ENCODE peak calls at places on chromosomes 2 and 18, in five cellular contexts. One of them, this sample, is unnamed.

GRCh38 chr2:172712251-172712650 is 23.4 kb upstream of the RAPGEF4 start:
- DNase-seq in IMR-90: no peak
- DNase-seq in HepG2: no peak
- DNase-seq in K562: no peak
- DNase-seq in H1: no peak
- DNase-seq in this sample: no peak

GRCh38 chr2:238973038-238973772 is 125.3 kb downstream of the TWIST2 start:
- DNase-seq in H1: no peak
- DNase-seq in IMR-90: peak
- DNase-seq in K562: no peak
- DNase-seq in HepG2: no peak
- DNase-seq in this sample: no peak

GRCh38 chr2:101805146-101806088 is 107.9 kb downstream of the MAP4K4 start:
- DNase-seq in IMR-90: peak
- DNase-seq in K562: no peak
- DNase-seq in HepG2: no peak
- DNase-seq in H1: no peak
- DNase-seq in this sample: peak

GRCh38 chr2:98039085-98039756 is 43.5 kb upstream of the TMEM131 start:
- DNase-seq in K562: no peak
- DNase-seq in HepG2: no peak
- DNase-seq in H1: peak
- DNase-seq in IMR-90: no peak
- DNase-seq in this sample: no peak

GRCh38 chr18:23131693-23132319 is 3.5 kb upstream of the CABLES1 start:
- DNase-seq in IMR-90: peak
- DNase-seq in K562: peak
- DNase-seq in HepG2: peak
- DNase-seq in H1: no peak
- DNase-seq in this sample: peak

GRCh38 chr18:47418746-47419145 is 167.3 kb upstream of the SKOR2 start:
- DNase-seq in K562: no peak
- DNase-seq in IMR-90: no peak
- DNase-seq in H1: no peak
- DNase-seq in HepG2: no peak
- DNase-seq in this sample: no peak

GRCh38 chr2:12931211-12931844 is 214.6 kb downstream of the TRIB2 start:
- DNase-seq in K562: no peak
- DNase-seq in H1: no peak
- DNase-seq in HepG2: peak
- DNase-seq in IMR-90: peak
- DNase-seq in this sample: peak

GRCh38 chr18:73908323-73908722 is 239.3 kb downstream of the FBXO15 start:
- DNase-seq in IMR-90: peak
- DNase-seq in HepG2: no peak
- DNase-seq in H1: peak
- DNase-seq in K562: no peak
- DNase-seq in this sample: peak

GRCh38 chr2:155377931-155378444 is 679.5 kb downstream of the KCNJ3 start:
- DNase-seq in H1: no peak
- DNase-seq in K562: no peak
- DNase-seq in HepG2: no peak
- DNase-seq in IMR-90: no peak
- DNase-seq in this sample: no peak

GRCh38 chr2:199950396-199950795 is 4.9 kb downstream of the TYW5 start:
- DNase-seq in H1: no peak
- DNase-seq in HepG2: no peak
- DNase-seq in K562: no peak
- DNase-seq in IMR-90: no peak
- DNase-seq in this sample: no peak

GRCh38 chr2:125837108-125837507 is 818.9 kb upstream of the GYPC start:
- DNase-seq in H1: no peak
- DNase-seq in K562: no peak
- DNase-seq in HepG2: no peak
- DNase-seq in IMR-90: no peak
- DNase-seq in this sample: no peak

GRCh38 chr2:176161817-176162626 is 4.9 kb downstream of the HOXD3 start:
- DNase-seq in K562: no peak
- DNase-seq in H1: no peak
- DNase-seq in HepG2: no peak
- DNase-seq in IMR-90: peak
- DNase-seq in this sample: no peak

GRCh38 chr2:169486487-169486886 is 7.2 kb downstream of the BBS5 start:
- DNase-seq in K562: no peak
- DNase-seq in IMR-90: no peak
- DNase-seq in H1: no peak
- DNase-seq in HepG2: no peak
- DNase-seq in this sample: no peak

GRCh38 chr2:12717191-12717987 is 653 bp downstream of the TRIB2 start:
- DNase-seq in HepG2: no peak
- DNase-seq in K562: peak
- DNase-seq in IMR-90: peak
- DNase-seq in H1: peak
- DNase-seq in this sample: peak

GRCh38 chr2:42110287-42110973 is 58.7 kb upstream of the EML4 start:
- DNase-seq in IMR-90: peak
- DNase-seq in K562: no peak
- DNase-seq in H1: no peak
- DNase-seq in HepG2: no peak
- DNase-seq in this sample: no peak

GRCh38 chr2:28117104-28117596 is 226.6 kb downstream of the BABAM2 start:
- DNase-seq in H1: no peak
- DNase-seq in K562: no peak
- DNase-seq in HepG2: peak
- DNase-seq in IMR-90: no peak
- DNase-seq in this sample: peak

GRCh38 chr2:30628341-30628740 is 178.9 kb downstream of the CAPN13 start:
- DNase-seq in HepG2: no peak
- DNase-seq in IMR-90: peak
- DNase-seq in H1: no peak
- DNase-seq in K562: no peak
- DNase-seq in this sample: no peak

GRCh38 chr2:64453710-64454315 is at the start of gene LGALSL:
- DNase-seq in K562: peak
- DNase-seq in H1: peak
- DNase-seq in IMR-90: peak
- DNase-seq in HepG2: peak
- DNase-seq in this sample: peak

GRCh38 chr18:50218432-50219197 is 23.7 kb upstream of the MYO5B start:
- DNase-seq in IMR-90: peak
- DNase-seq in K562: no peak
- DNase-seq in HepG2: peak
- DNase-seq in H1: peak
- DNase-seq in this sample: peak

GRCh38 chr2:127154985-127155650 is 48.2 kb upstream of the BIN1 start:
- DNase-seq in HepG2: no peak
- DNase-seq in H1: no peak
- DNase-seq in K562: no peak
- DNase-seq in IMR-90: peak
- DNase-seq in this sample: no peak

GRCh38 chr2:67854103-67854502 is 208.7 kb downstream of the C1D start:
- DNase-seq in IMR-90: no peak
- DNase-seq in K562: no peak
- DNase-seq in HepG2: no peak
- DNase-seq in H1: no peak
- DNase-seq in this sample: no peak

GRCh38 chr2:158101384-158101926 is at the start of gene UPP2:
- DNase-seq in HepG2: peak
- DNase-seq in H1: no peak
- DNase-seq in IMR-90: no peak
- DNase-seq in K562: no peak
- DNase-seq in this sample: no peak

GRCh38 chr2:210337159-210337558 is 22.2 kb upstream of the MYL1 start:
- DNase-seq in IMR-90: no peak
- DNase-seq in H1: no peak
- DNase-seq in K562: no peak
- DNase-seq in HepG2: no peak
- DNase-seq in this sample: no peak

GRCh38 chr2:203994735-203995134 is 58.2 kb downstream of the ICOS start:
- DNase-seq in H1: no peak
- DNase-seq in HepG2: no peak
- DNase-seq in IMR-90: no peak
- DNase-seq in K562: no peak
- DNase-seq in this sample: no peak

GRCh38 chr2:10405441-10405840 is 42.7 kb downstream of the ODC1 start:
- DNase-seq in HepG2: no peak
- DNase-seq in H1: no peak
- DNase-seq in K562: no peak
- DNase-seq in IMR-90: peak
- DNase-seq in this sample: peak

GRCh38 chr2:8619071-8619470 is 62.8 kb upstream of the ID2 start:
- DNase-seq in H1: no peak
- DNase-seq in HepG2: no peak
- DNase-seq in IMR-90: no peak
- DNase-seq in K562: no peak
- DNase-seq in this sample: no peak

GRCh38 chr18:9578306-9578705 is 36.1 kb downstream of the PPP4R1 start:
- DNase-seq in H1: no peak
- DNase-seq in HepG2: no peak
- DNase-seq in IMR-90: peak
- DNase-seq in K562: no peak
- DNase-seq in this sample: no peak

GRCh38 chr18:33606621-33607020 is 28.6 kb downstream of the ASXL3 start:
- DNase-seq in HepG2: no peak
- DNase-seq in K562: no peak
- DNase-seq in IMR-90: no peak
- DNase-seq in H1: no peak
- DNase-seq in this sample: no peak
- TF ChIP-seq MAFK in HepG2: no peak
- TF ChIP-seq MAFK in K562: no peak
- TF ChIP-seq MAFK in IMR-90: no peak
- TF ChIP-seq MAFK in H1: no peak
- TF ChIP-seq MAFK in this sample: no peak

GRCh38 chr2:95389256-95390119 is 13.0 kb upstream of the FAHD2A start:
- DNase-seq in H1: peak
- DNase-seq in HepG2: no peak
- DNase-seq in K562: peak
- DNase-seq in IMR-90: peak
- DNase-seq in this sample: peak
- TF ChIP-seq MAFK in H1: no peak
- TF ChIP-seq MAFK in HepG2: no peak
- TF ChIP-seq MAFK in K562: no peak
- TF ChIP-seq MAFK in IMR-90: no peak
- TF ChIP-seq MAFK in this sample: no peak

GRCh38 chr18:35683021-35683420 is 101.5 kb downstream of the GALNT1 start:
- DNase-seq in IMR-90: peak
- DNase-seq in HepG2: no peak
- DNase-seq in H1: no peak
- DNase-seq in K562: no peak
- DNase-seq in this sample: no peak
- TF ChIP-seq MAFK in IMR-90: no peak
- TF ChIP-seq MAFK in HepG2: no peak
- TF ChIP-seq MAFK in H1: no peak
- TF ChIP-seq MAFK in K562: no peak
- TF ChIP-seq MAFK in this sample: no peak

GRCh38 chr2:241224851-241225438 is 36.5 kb downstream of the ANO7 start:
- DNase-seq in K562: no peak
- DNase-seq in H1: no peak
- DNase-seq in HepG2: no peak
- DNase-seq in IMR-90: no peak
- DNase-seq in this sample: no peak

GRCh38 chr2:241225983-241226382 is 37.5 kb downstream of the ANO7 start:
- DNase-seq in K562: no peak
- DNase-seq in IMR-90: no peak
- DNase-seq in HepG2: no peak
- DNase-seq in H1: no peak
- DNase-seq in this sample: no peak

GRCh38 chr2:241225545-241225944 is 37.1 kb downstream of the ANO7 start:
- DNase-seq in IMR-90: no peak
- DNase-seq in K562: no peak
- DNase-seq in H1: no peak
- DNase-seq in HepG2: no peak
- DNase-seq in this sample: no peak

GRCh38 chr2:241223211-241224067 is 35.0 kb downstream of the ANO7 start:
- DNase-seq in K562: no peak
- DNase-seq in H1: no peak
- DNase-seq in HepG2: peak
- DNase-seq in IMR-90: peak
- DNase-seq in this sample: no peak

GRCh38 chr2:241224068-241224850 is 35.8 kb downstream of the ANO7 start:
- DNase-seq in IMR-90: peak
- DNase-seq in K562: no peak
- DNase-seq in H1: no peak
- DNase-seq in HepG2: peak
- DNase-seq in this sample: no peak
- TF ChIP-seq MAFK in IMR-90: no peak
- TF ChIP-seq MAFK in K562: no peak
- TF ChIP-seq MAFK in H1: no peak
- TF ChIP-seq MAFK in HepG2: no peak
- TF ChIP-seq MAFK in this sample: no peak

GRCh38 chr2:50613161-50613560 is 418.8 kb downstream of the NRXN1 start:
- DNase-seq in K562: no peak
- DNase-seq in H1: no peak
- DNase-seq in HepG2: no peak
- DNase-seq in IMR-90: peak
- DNase-seq in this sample: no peak
- TF ChIP-seq MAFK in K562: no peak
- TF ChIP-seq MAFK in H1: no peak
- TF ChIP-seq MAFK in HepG2: peak
- TF ChIP-seq MAFK in IMR-90: peak
- TF ChIP-seq MAFK in this sample: no peak